ENCODE peak calls at places on chromosome 15, in four cellular contexts. L is SK-N-SH, W is HepG2, T is HCT116. B is an unnamed sample.

GRCh38 chr15:92811514-92811913 is 88.6 kb upstream of the CHD2 start:
- DNase-seq in L (no peak), T (no peak), W (peak; percentile 68), B (no peak)

GRCh38 chr15:94306700-94307650 is 75.6 kb downstream of the MCTP2 start:
- DNase-seq in W (no peak), T (no peak), L (no peak), B (peak; percentile 78)

GRCh38 chr15:25181290-25182097 is 226.7 kb downstream of the SNRPN start:
- DNase-seq in W (no peak), T (no peak), L (no peak), B (no peak)

GRCh38 chr15:26665950-26666921 is 106.6 kb downstream of the GABRB3 start:
- DNase-seq in L (no peak), T (no peak), W (no peak), B (no peak)

GRCh38 chr15:50828610-50829206 is 63.2 kb upstream of the SPPL2A start:
- DNase-seq in W (peak; percentile 70), L (no peak), T (peak; percentile 27), B (no peak)

GRCh38 chr15:95957854-95958253 is 372.6 kb upstream of the NR2F2 start:
- DNase-seq in W (no peak), L (no peak), T (no peak), B (no peak)

GRCh38 chr15:66662522-66662921 is 39.5 kb upstream of the SMAD6 start:
- DNase-seq in W (no peak), T (no peak), L (no peak), B (no peak)

GRCh38 chr15:74398183-74398582 is 30.7 kb upstream of the CYP11A1 start:
- DNase-seq in W (no peak), T (no peak), L (no peak), B (no peak)

GRCh38 chr15:28930476-28931291 is 44.9 kb downstream of the APBA2 start:
- DNase-seq in T (no peak), L (no peak), W (no peak), B (no peak)

GRCh38 chr15:89656116-89656815 is 999 bp upstream of the KIF7 start:
- DNase-seq in W (no peak), L (no peak), T (no peak), B (no peak)

GRCh38 chr15:73212424-73212823 is 156.3 kb downstream of the HCN4 start:
- DNase-seq in T (no peak), L (no peak), W (no peak), B (no peak)

DNA sequence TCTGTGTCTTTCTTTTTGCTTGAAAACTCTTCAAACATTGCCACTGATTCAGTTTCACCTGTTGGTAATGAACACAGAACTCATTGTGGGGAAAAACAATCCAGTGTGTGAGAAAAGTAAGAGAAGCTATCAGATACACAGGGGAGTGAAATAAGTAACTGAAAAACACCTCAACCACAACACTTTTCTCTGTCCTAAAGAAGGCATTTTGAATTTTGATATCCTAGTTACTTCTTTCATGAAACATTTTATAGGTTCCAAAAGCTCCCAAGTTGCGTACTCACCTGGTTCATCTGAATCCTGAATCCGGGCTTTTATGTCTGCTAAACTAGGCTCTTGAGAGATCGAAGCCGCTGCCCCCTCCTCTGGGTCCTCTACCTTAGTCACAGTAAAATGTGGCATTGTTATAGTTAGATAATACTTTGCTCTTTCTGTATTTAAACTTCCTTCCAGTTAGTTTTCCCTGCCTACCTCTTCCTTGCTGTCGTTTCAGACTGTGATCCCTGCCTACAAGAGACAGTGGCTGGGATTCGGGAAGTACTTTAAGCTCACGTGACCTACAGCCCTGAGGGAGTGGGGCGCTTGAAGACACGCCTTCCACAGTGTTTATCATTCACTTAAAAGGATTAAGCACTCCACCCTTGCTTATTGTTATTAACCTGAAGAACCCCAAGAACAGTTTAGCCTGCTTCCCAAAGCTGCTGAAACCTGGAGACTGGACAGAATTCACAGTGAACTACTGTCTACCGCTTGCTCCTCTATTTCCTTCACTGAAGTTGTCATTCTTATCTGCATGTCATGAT is 19.1 kb downstream of the SLC12A6 start:
- DNase-seq in L (no peak), W (peak; percentile 78), T (peak; percentile 50), B (no peak)
- H3K9ac ChIP-seq in L (no peak overlapping the region), W (peak overlapping the region; percentile 72), T (peak overlapping the region; percentile 54), B (peak overlapping the region; percentile 85)

GRCh38 chr15:68209735-68210408 is 4.7 kb upstream of the CALML4 start:
- DNase-seq in W (no peak), L (no peak), T (no peak), B (no peak)
- TF ChIP-seq ZBTB33 in W (no peak), L (no peak), T (no peak), B (no peak)

GRCh38 chr15:57605491-57605890 is 13.8 kb downstream of the MYZAP start:
- DNase-seq in W (no peak), L (no peak), T (no peak), B (no peak)

GRCh38 chr15:57607570-57608000 is 15.9 kb downstream of the MYZAP start:
- DNase-seq in L (no peak), W (peak; percentile 23), T (peak; percentile 91), B (no peak)

GRCh38 chr15:57604502-57604901 is 12.8 kb downstream of the MYZAP start:
- DNase-seq in W (no peak), T (no peak), L (no peak), B (no peak)

GRCh38 chr15:57606048-57606447 is 14.3 kb downstream of the MYZAP start:
- DNase-seq in W (no peak), L (no peak), T (no peak), B (no peak)

DNA sequence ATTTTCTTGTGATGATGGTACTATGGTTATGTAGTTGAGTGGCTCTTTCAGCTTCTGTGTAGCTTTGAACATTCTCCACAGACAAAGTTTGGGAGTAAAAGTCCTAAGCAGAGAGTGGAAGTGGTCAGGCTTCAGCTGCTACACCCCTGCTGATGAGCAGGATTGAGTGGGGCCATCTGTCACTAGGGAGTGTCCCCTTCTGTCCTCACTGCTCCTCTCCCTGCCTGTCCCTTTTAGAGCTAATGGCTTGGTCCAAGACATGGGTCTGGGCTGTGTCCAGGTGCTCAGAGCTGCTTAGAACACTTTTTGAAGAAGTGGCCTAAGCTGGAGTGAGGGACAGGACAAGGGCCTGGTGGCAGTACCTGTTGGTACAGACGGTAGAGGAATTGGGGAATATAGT is 15.1 kb downstream of the MYZAP start:
- DNase-seq in T (no peak), W (no peak), L (no peak), B (no peak)
- H3K9ac ChIP-seq in T (peak overlapping the region; percentile 46), W (no peak overlapping the region), L (no peak overlapping the region), B (no peak overlapping the region)

DNA sequence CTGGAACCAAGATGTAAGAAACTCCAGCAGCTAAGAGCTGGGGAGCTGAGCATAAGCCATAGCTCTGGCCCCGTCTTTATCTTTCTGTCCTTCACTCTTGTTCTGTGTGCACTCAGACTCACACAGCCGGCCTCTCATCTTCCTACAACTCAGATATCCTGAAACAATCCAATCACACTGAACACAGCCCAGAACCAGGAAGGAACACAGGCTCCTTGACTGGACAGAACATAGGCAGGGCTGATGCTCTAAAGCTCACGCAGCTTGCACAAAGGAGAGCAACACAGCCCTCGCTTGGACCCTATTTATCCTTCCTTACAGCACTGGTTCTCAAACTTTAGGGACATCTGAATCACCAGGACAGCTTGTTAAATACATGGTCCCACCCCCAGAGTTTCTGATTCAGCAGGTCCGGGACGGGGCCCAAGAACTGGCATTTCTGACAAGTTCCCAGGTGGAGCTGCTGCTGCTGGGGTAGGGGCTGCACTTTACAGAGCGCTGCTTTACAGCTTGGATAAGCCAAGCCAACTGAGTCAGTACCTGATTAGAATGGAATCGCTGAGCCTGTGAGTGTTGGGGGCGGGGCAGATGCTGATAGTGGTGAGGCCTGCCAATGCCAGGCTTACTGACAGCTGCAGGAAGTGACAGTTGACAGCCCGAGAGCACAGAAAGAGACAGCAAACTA is 65.1 kb downstream of the MRPL46 start:
- DNase-seq in L (peak; percentile 28), W (no peak), T (no peak), B (no peak)
- TF ChIP-seq ZBTB33 in L (no peak), W (no peak), T (no peak), B (no peak)

DNA sequence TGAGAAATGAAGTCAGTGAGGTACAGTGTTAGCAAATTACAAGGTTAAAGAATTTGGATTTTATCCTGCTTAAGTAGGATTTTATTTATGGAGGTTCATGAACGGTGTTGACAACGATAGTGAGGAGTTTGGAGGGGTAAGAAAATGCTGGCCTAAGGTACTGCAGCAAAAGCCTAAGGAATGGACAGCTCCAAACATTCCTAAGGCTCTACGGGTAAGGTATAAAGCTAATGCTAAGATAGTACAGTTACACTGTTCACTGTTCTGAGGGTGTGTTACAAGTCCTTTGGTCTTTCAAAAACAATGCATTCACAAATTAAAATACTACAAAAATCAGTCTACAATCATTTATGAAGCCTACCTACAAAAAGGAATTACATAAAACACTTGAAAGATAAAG is 7.3 kb downstream of the MTMR10 start:
- DNase-seq in T (no peak), W (no peak), L (no peak), B (no peak)
- H3K9ac ChIP-seq in T (no peak overlapping the region), W (no peak overlapping the region), L (no peak overlapping the region), B (no peak overlapping the region)

GRCh38 chr15:63197626-63198025 is 8.2 kb downstream of the RAB8B start:
- DNase-seq in W (no peak), T (no peak), L (no peak), B (no peak)
- TF ChIP-seq ZBTB33 in W (no peak), T (no peak), L (no peak), B (no peak)

DNA sequence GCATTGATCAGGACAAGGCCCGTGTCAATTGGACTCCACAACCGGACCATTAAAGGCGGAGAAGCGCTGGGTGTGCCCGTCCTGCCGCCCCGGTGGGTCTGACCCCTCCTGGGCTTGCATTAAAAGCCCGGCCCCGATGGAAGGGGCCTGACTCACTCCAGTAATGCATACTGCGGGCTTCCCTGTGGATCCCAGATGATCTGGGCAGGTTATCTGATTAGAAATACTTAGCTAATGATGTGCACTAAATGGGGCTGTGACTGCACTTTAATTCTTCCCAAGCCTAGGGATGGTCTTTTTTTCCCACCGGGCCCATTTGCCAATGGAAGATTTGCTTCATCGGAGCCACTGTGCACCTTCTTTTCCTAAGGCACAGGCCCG is 124.8 kb downstream of the TMEM266 start:
- DNase-seq in W (no peak), L (peak; percentile 67), T (no peak), B (no peak)
- H3K9ac ChIP-seq in W (no peak overlapping the region), L (no peak overlapping the region), T (no peak overlapping the region), B (no peak overlapping the region)

B was measured in GM12878.